ENCODE peak calls at places on chromosomes 6 and 20, in seven cellular contexts. C is body of pancreas, V is HCT116, X is heart left ventricle, A is tibial nerve, B is gastrocnemius medialis, G is stomach. S is an unnamed sample.

GRCh38 chr20:62205618-62206387 is 14.3 kb downstream of the HRH3 start:
- DNase-seq in C (no peak), V (no peak), B (no peak), X (peak), G (no peak), A (no peak), S (no peak)

GRCh38 chr6:155706341-155706740 is 250.7 kb upstream of the NOX3 start:
- DNase-seq in X (no peak), A (no peak), V (no peak), B (no peak), G (no peak), C (no peak), S (no peak)

GRCh38 chr20:25090492-25091429 is 8.8 kb upstream of the VSX1 start:
- DNase-seq in B (no peak), A (no peak), X (no peak), V (no peak), C (no peak), G (no peak), S (no peak)

GRCh38 chr6:15504040-15504491 is 158.8 kb downstream of the DTNBP1 start:
- DNase-seq in C (peak), X (peak), B (peak), G (no peak), A (no peak), V (no peak), S (peak)

GRCh38 chr20:61895686-61896057 is 170.0 kb downstream of the TAF4 start:
- DNase-seq in A (no peak), C (no peak), V (no peak), X (peak), B (no peak), G (no peak), S (no peak)

GRCh38 chr6:101230866-101231265 is 162.6 kb upstream of the GRIK2 start:
- DNase-seq in A (no peak), B (no peak), G (no peak), C (no peak), V (no peak), X (no peak), S (no peak)

GRCh38 chr20:53550590-53551187 is 43.0 kb downstream of the ZNF217 start:
- DNase-seq in X (no peak), G (no peak), B (no peak), C (no peak), V (no peak), A (no peak), S (no peak)

GRCh38 chr20:46206025-46206424 is 87.9 kb downstream of the CD40 start:
- DNase-seq in B (peak), C (no peak), V (no peak), A (no peak), G (peak), X (peak), S (no peak)

GRCh38 chr20:45911486-45912343 is at the start of gene PLTP:
- DNase-seq in A (peak), V (no peak), G (peak), X (peak), C (peak), B (peak), S (peak)

GRCh38 chr6:127547215-127547614 is 28.1 kb upstream of the MTCL3 start:
- DNase-seq in A (no peak), G (no peak), C (no peak), V (no peak), B (no peak), X (no peak), S (no peak)

GRCh38 chr20:37535443-37536132 is 7.9 kb upstream of the BLCAP start:
- DNase-seq in A (no peak), V (no peak), G (no peak), C (no peak), X (no peak), B (no peak), S (no peak)

GRCh38 chr6:127457444-127458064 is 1.6 kb downstream of the KIAA0408 start:
- DNase-seq in X (no peak), G (no peak), C (no peak), A (no peak), B (peak), V (no peak), S (peak)

GRCh38 chr6:1724616-1725015 is 114.9 kb downstream of the FOXC1 start:
- DNase-seq in G (peak), C (peak), B (no peak), A (no peak), V (peak), X (peak), S (no peak)

GRCh38 chr6:96841241-96841824 is 4.1 kb upstream of the GPR63 start:
- DNase-seq in B (no peak), X (no peak), G (no peak), V (no peak), C (no peak), A (no peak), S (no peak)

GRCh38 chr20:17808357-17808756 is 108.6 kb downstream of the BANF2 start:
- DNase-seq in C (peak), G (no peak), V (no peak), X (no peak), A (peak), B (peak), S (peak)

GRCh38 chr6:107495196-107495643 is 5.3 kb downstream of the SOBP start:
- DNase-seq in C (no peak), A (no peak), X (no peak), B (no peak), V (no peak), G (no peak), S (no peak)

GRCh38 chr6:89649682-89650081 is 11.1 kb upstream of the LYRM2 start:
- DNase-seq in C (no peak), X (no peak), V (no peak), A (no peak), G (no peak), B (no peak), S (no peak)

GRCh38 chr6:170355661-170356060 is 49.1 kb downstream of the FAM120B start:
- DNase-seq in C (no peak), B (no peak), V (no peak), G (no peak), X (no peak), A (no peak), S (no peak)

GRCh38 chr6:56432194-56432593 is 184.8 kb upstream of the COL21A1 start:
- DNase-seq in C (no peak), A (no peak), B (no peak), X (no peak), V (no peak), G (no peak), S (no peak)

GRCh38 chr6:37251211-37251610 is 6.4 kb upstream of the TBC1D22B start:
- DNase-seq in C (no peak), G (no peak), V (no peak), B (no peak), A (no peak), X (no peak), S (no peak)

GRCh38 chr20:32028647-32029372 is 18.6 kb downstream of the CCM2L start:
- DNase-seq in A (no peak), X (no peak), C (no peak), V (no peak), G (no peak), B (no peak), S (no peak)

GRCh38 chr20:47865912-47866311 is 80.6 kb upstream of the SULF2 start:
- DNase-seq in V (no peak), X (no peak), B (no peak), A (no peak), G (no peak), C (no peak), S (no peak)

GRCh38 chr6:106025655-106026054 is 60.5 kb upstream of the PRDM1 start:
- DNase-seq in V (no peak), C (no peak), G (no peak), B (no peak), X (no peak), A (no peak), S (no peak)

GRCh38 chr6:121759370-121759769 is 323.9 kb downstream of the GJA1 start:
- DNase-seq in G (no peak), C (no peak), A (no peak), V (no peak), X (no peak), B (no peak), S (no peak)

GRCh38 chr6:10695086-10695657 is 400 bp downstream of the PAK1IP1 start:
- DNase-seq in G (no peak), X (no peak), V (no peak), B (no peak), A (no peak), C (no peak), S (no peak)

GRCh38 chr6:19836799-19837510 is at the start of gene ID4:
- DNase-seq in C (peak), G (peak), B (peak), X (peak), A (peak), V (no peak), S (peak)

GRCh38 chr6:9398794-9399373 is 963.5 kb upstream of the SLC35B3 start:
- DNase-seq in V (no peak), X (peak), A (no peak), B (no peak), C (peak), G (no peak), S (no peak)

GRCh38 chr6:1562171-1562955 is 47.4 kb upstream of the FOXC1 start:
- DNase-seq in X (no peak), V (no peak), C (no peak), G (no peak), B (no peak), A (no peak), S (no peak)

GRCh38 chr20:845226-845868 is 11.8 kb downstream of the FAM110A start:
- DNase-seq in G (no peak), V (no peak), X (no peak), C (no peak), B (no peak), A (no peak), S (no peak)

GRCh38 chr20:576156-576555 is 32.6 kb upstream of the CSNK2A1 start:
- DNase-seq in V (no peak), C (no peak), X (no peak), G (no peak), A (no peak), B (no peak), S (no peak)

GRCh38 chr6:90186637-90187361 is 109.8 kb downstream of the BACH2 start:
- DNase-seq in C (no peak), B (no peak), X (no peak), G (no peak), A (no peak), V (no peak), S (no peak)

GRCh38 chr6:116004841-116005507 is 55.7 kb downstream of the FRK start:
- DNase-seq in G (no peak), C (no peak), V (no peak), B (no peak), A (no peak), X (no peak), S (no peak)

GRCh38 chr6:160950507-160950906 is 41.1 kb upstream of the MAP3K4 start:
- DNase-seq in C (peak), V (no peak), B (no peak), G (peak), A (no peak), X (no peak), S (no peak)

GRCh38 chr20:58088105-58088504 is 140.3 kb downstream of the ANKRD60 start:
- DNase-seq in V (no peak), B (no peak), X (no peak), C (no peak), G (no peak), A (no peak), S (no peak)

GRCh38 chr20:40494238-40494637 is 194.8 kb downstream of the MAFB start:
- DNase-seq in A (no peak), C (no peak), G (peak), V (no peak), X (no peak), B (peak), S (no peak)

GRCh38 chr6:11762782-11763459 is 15.7 kb downstream of the ADTRP start:
- DNase-seq in G (no peak), A (no peak), X (no peak), C (no peak), V (no peak), B (no peak), S (no peak)

GRCh38 chr6:117829594-117830319 is 77.3 kb upstream of the SLC35F1 start:
- DNase-seq in A (no peak), V (peak), X (peak), B (no peak), G (no peak), C (no peak), S (no peak)

GRCh38 chr6:1382883-1383728 is 6.3 kb upstream of the FOXF2 start:
- DNase-seq in C (no peak), B (no peak), X (no peak), A (no peak), G (no peak), V (no peak), S (no peak)

DNA sequence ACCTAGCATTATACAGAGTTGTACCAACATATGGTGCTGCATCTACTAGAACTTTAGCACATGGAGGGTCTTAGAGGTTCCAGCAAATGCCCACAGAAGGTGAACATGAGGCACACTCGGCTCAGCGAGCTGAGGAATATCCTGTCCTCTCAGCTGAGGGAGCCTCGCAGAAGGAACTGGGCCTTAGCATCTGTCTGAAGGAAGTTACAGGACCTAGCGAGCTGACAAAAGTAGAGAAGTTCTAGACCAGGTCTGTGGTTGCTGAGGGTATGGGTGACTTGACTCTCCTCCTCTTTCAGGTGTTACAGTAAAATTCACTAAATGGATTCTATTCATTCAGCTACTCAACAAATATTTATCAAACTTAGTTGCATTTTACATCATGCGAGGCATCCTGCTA is 157.2 kb downstream of the ZDHHC14 start:
- DNase-seq in V (no peak), B (no peak), C (no peak), A (no peak), X (no peak), G (no peak), S (no peak)
- TF ChIP-seq POLR2A in V (no peak), B (no peak), C (no peak), A (no peak), X (no peak), G (no peak), S (no peak)

GRCh38 chr6:38749473-38749872 is 34.4 kb downstream of the DNAH8 start:
- DNase-seq in B (no peak), G (no peak), A (no peak), X (no peak), C (no peak), V (no peak), S (no peak)
- TF ChIP-seq POLR2A in B (no peak), G (no peak), A (no peak), X (no peak), C (no peak), V (no peak), S (no peak)

GRCh38 chr20:34363062-34364012 is at the start of gene ITCH:
- DNase-seq in A (peak), V (peak), B (peak), X (peak), C (peak), G (peak), S (peak)
- TF ChIP-seq POLR2A in A (peak), V (peak), B (peak), X (peak), C (peak), G (no peak), S (peak)

GRCh38 chr6:32967151-32968091 is 973 bp upstream of the BRD2 start:
- DNase-seq in G (no peak), X (no peak), B (peak), A (no peak), C (peak), V (peak), S (no peak)
- TF ChIP-seq POLR2A in G (no peak), X (no peak), B (no peak), A (no peak), C (no peak), V (no peak), S (no peak)